ENCODE peak calls at places on chromosomes 4 and X, in nine cellular contexts. One of them, this sample, is unnamed.

GRCh38 chrX:44062842-44063241 is 89.7 kb upstream of the NDP start:
- DNase-seq in H9: no peak
- DNase-seq in activated T-cell treated with anti-CD3 and anti-CD28 coated beads for 1 hour: no peak
- DNase-seq in A172: peak
- DNase-seq in stimulated activated CD4-positive, alpha-beta T cell treated with anti-CD3 and anti-CD28 coated beads, TNF-alpha, amount 100 ng/mL, for 48 hours: no peak
- DNase-seq in psoas muscle: no peak
- DNase-seq in fibroblast of villous mesenchyme: no peak
- DNase-seq in AG09309: no peak
- DNase-seq in hepatic stellate cell: no peak
- DNase-seq in this sample: no peak

GRCh38 chr4:100754741-100755140 is 236.9 kb upstream of the EMCN start:
- DNase-seq in H9: no peak
- DNase-seq in activated T-cell treated with anti-CD3 and anti-CD28 coated beads for 1 hour: no peak
- DNase-seq in A172: no peak
- DNase-seq in stimulated activated CD4-positive, alpha-beta T cell treated with anti-CD3 and anti-CD28 coated beads, TNF-alpha, amount 100 ng/mL, for 48 hours: no peak
- DNase-seq in psoas muscle: no peak
- DNase-seq in fibroblast of villous mesenchyme: no peak
- DNase-seq in AG09309: no peak
- DNase-seq in hepatic stellate cell: no peak
- DNase-seq in this sample: no peak

GRCh38 chr4:84750260-84750955 is 167.5 kb downstream of the CDS1 start:
- DNase-seq in H9: no peak
- DNase-seq in activated T-cell treated with anti-CD3 and anti-CD28 coated beads for 1 hour: no peak
- DNase-seq in A172: peak
- DNase-seq in stimulated activated CD4-positive, alpha-beta T cell treated with anti-CD3 and anti-CD28 coated beads, TNF-alpha, amount 100 ng/mL, for 48 hours: no peak
- DNase-seq in psoas muscle: no peak
- DNase-seq in fibroblast of villous mesenchyme: peak
- DNase-seq in AG09309: peak
- DNase-seq in hepatic stellate cell: peak
- DNase-seq in this sample: no peak

GRCh38 chr4:184456337-184456736 is 18.0 kb downstream of the IRF2 start:
- DNase-seq in H9: no peak
- DNase-seq in activated T-cell treated with anti-CD3 and anti-CD28 coated beads for 1 hour: no peak
- DNase-seq in A172: no peak
- DNase-seq in stimulated activated CD4-positive, alpha-beta T cell treated with anti-CD3 and anti-CD28 coated beads, TNF-alpha, amount 100 ng/mL, for 48 hours: no peak
- DNase-seq in psoas muscle: no peak
- DNase-seq in fibroblast of villous mesenchyme: no peak
- DNase-seq in AG09309: no peak
- DNase-seq in hepatic stellate cell: no peak
- DNase-seq in this sample: no peak

GRCh38 chr4:147965056-147965455 is 233.2 kb downstream of the ARHGAP10 start:
- DNase-seq in H9: no peak
- DNase-seq in activated T-cell treated with anti-CD3 and anti-CD28 coated beads for 1 hour: no peak
- DNase-seq in A172: no peak
- DNase-seq in stimulated activated CD4-positive, alpha-beta T cell treated with anti-CD3 and anti-CD28 coated beads, TNF-alpha, amount 100 ng/mL, for 48 hours: no peak
- DNase-seq in psoas muscle: no peak
- DNase-seq in fibroblast of villous mesenchyme: no peak
- DNase-seq in AG09309: no peak
- DNase-seq in hepatic stellate cell: no peak
- DNase-seq in this sample: no peak

GRCh38 chr4:104677122-104677521 is 182.4 kb upstream of the CXXC4 start:
- DNase-seq in H9: peak
- DNase-seq in activated T-cell treated with anti-CD3 and anti-CD28 coated beads for 1 hour: no peak
- DNase-seq in A172: no peak
- DNase-seq in stimulated activated CD4-positive, alpha-beta T cell treated with anti-CD3 and anti-CD28 coated beads, TNF-alpha, amount 100 ng/mL, for 48 hours: no peak
- DNase-seq in psoas muscle: no peak
- DNase-seq in fibroblast of villous mesenchyme: no peak
- DNase-seq in AG09309: no peak
- DNase-seq in hepatic stellate cell: no peak
- DNase-seq in this sample: no peak

GRCh38 chrX:33465137-33465536 is 253.8 kb upstream of the DMD start:
- DNase-seq in H9: no peak
- DNase-seq in activated T-cell treated with anti-CD3 and anti-CD28 coated beads for 1 hour: no peak
- DNase-seq in A172: no peak
- DNase-seq in stimulated activated CD4-positive, alpha-beta T cell treated with anti-CD3 and anti-CD28 coated beads, TNF-alpha, amount 100 ng/mL, for 48 hours: no peak
- DNase-seq in psoas muscle: no peak
- DNase-seq in fibroblast of villous mesenchyme: no peak
- DNase-seq in AG09309: no peak
- DNase-seq in hepatic stellate cell: no peak
- DNase-seq in this sample: no peak

GRCh38 chrX:49053223-49054072 is 5.4 kb upstream of the CCDC120 start:
- DNase-seq in H9: peak
- DNase-seq in activated T-cell treated with anti-CD3 and anti-CD28 coated beads for 1 hour: peak
- DNase-seq in A172: no peak
- DNase-seq in stimulated activated CD4-positive, alpha-beta T cell treated with anti-CD3 and anti-CD28 coated beads, TNF-alpha, amount 100 ng/mL, for 48 hours: peak
- DNase-seq in psoas muscle: peak
- DNase-seq in fibroblast of villous mesenchyme: peak
- DNase-seq in AG09309: no peak
- DNase-seq in hepatic stellate cell: peak
- DNase-seq in this sample: no peak

GRCh38 chr4:89757154-89757723 is 79.7 kb downstream of the SNCA start:
- DNase-seq in H9: no peak
- DNase-seq in activated T-cell treated with anti-CD3 and anti-CD28 coated beads for 1 hour: no peak
- DNase-seq in A172: no peak
- DNase-seq in stimulated activated CD4-positive, alpha-beta T cell treated with anti-CD3 and anti-CD28 coated beads, TNF-alpha, amount 100 ng/mL, for 48 hours: no peak
- DNase-seq in psoas muscle: no peak
- DNase-seq in fibroblast of villous mesenchyme: no peak
- DNase-seq in AG09309: no peak
- DNase-seq in hepatic stellate cell: no peak
- DNase-seq in this sample: no peak

GRCh38 chr4:86895692-86896488 is 3.7 kb upstream of the C4orf36 start:
- DNase-seq in H9: no peak
- DNase-seq in activated T-cell treated with anti-CD3 and anti-CD28 coated beads for 1 hour: no peak
- DNase-seq in A172: peak
- DNase-seq in stimulated activated CD4-positive, alpha-beta T cell treated with anti-CD3 and anti-CD28 coated beads, TNF-alpha, amount 100 ng/mL, for 48 hours: no peak
- DNase-seq in psoas muscle: no peak
- DNase-seq in fibroblast of villous mesenchyme: peak
- DNase-seq in AG09309: peak
- DNase-seq in hepatic stellate cell: peak
- DNase-seq in this sample: no peak

GRCh38 chrX:101460669-101461068 is 24.6 kb upstream of the ARMCX4 start:
- DNase-seq in H9: no peak
- DNase-seq in activated T-cell treated with anti-CD3 and anti-CD28 coated beads for 1 hour: no peak
- DNase-seq in A172: no peak
- DNase-seq in stimulated activated CD4-positive, alpha-beta T cell treated with anti-CD3 and anti-CD28 coated beads, TNF-alpha, amount 100 ng/mL, for 48 hours: no peak
- DNase-seq in psoas muscle: no peak
- DNase-seq in fibroblast of villous mesenchyme: peak
- DNase-seq in AG09309: no peak
- DNase-seq in hepatic stellate cell: no peak
- DNase-seq in this sample: no peak

GRCh38 chrX:56366901-56367300 is 134.7 kb downstream of the KLF8 start:
- DNase-seq in H9: peak
- DNase-seq in activated T-cell treated with anti-CD3 and anti-CD28 coated beads for 1 hour: no peak
- DNase-seq in A172: no peak
- DNase-seq in stimulated activated CD4-positive, alpha-beta T cell treated with anti-CD3 and anti-CD28 coated beads, TNF-alpha, amount 100 ng/mL, for 48 hours: no peak
- DNase-seq in psoas muscle: no peak
- DNase-seq in fibroblast of villous mesenchyme: no peak
- DNase-seq in AG09309: no peak
- DNase-seq in hepatic stellate cell: no peak
- DNase-seq in this sample: no peak

GRCh38 chr4:79574741-79575451 is 166.9 kb upstream of the GK2 start:
- DNase-seq in H9: no peak
- DNase-seq in activated T-cell treated with anti-CD3 and anti-CD28 coated beads for 1 hour: no peak
- DNase-seq in A172: no peak
- DNase-seq in stimulated activated CD4-positive, alpha-beta T cell treated with anti-CD3 and anti-CD28 coated beads, TNF-alpha, amount 100 ng/mL, for 48 hours: no peak
- DNase-seq in psoas muscle: no peak
- DNase-seq in fibroblast of villous mesenchyme: peak
- DNase-seq in AG09309: no peak
- DNase-seq in hepatic stellate cell: no peak
- DNase-seq in this sample: no peak

GRCh38 chrX:119693032-119693995 is at the start of gene SEPTIN6:
- DNase-seq in H9: peak
- DNase-seq in activated T-cell treated with anti-CD3 and anti-CD28 coated beads for 1 hour: peak
- DNase-seq in A172: peak
- DNase-seq in stimulated activated CD4-positive, alpha-beta T cell treated with anti-CD3 and anti-CD28 coated beads, TNF-alpha, amount 100 ng/mL, for 48 hours: peak
- DNase-seq in psoas muscle: peak
- DNase-seq in fibroblast of villous mesenchyme: peak
- DNase-seq in AG09309: no peak
- DNase-seq in hepatic stellate cell: peak
- DNase-seq in this sample: no peak

GRCh38 chr4:145055533-145056257 is 42.3 kb downstream of the ANAPC10 start:
- DNase-seq in H9: no peak
- DNase-seq in activated T-cell treated with anti-CD3 and anti-CD28 coated beads for 1 hour: no peak
- DNase-seq in A172: no peak
- DNase-seq in stimulated activated CD4-positive, alpha-beta T cell treated with anti-CD3 and anti-CD28 coated beads, TNF-alpha, amount 100 ng/mL, for 48 hours: no peak
- DNase-seq in psoas muscle: no peak
- DNase-seq in fibroblast of villous mesenchyme: no peak
- DNase-seq in AG09309: no peak
- DNase-seq in hepatic stellate cell: no peak
- DNase-seq in this sample: no peak

GRCh38 chrX:39149761-39150160 is 348.5 kb downstream of the MID1IP1 start:
- DNase-seq in H9: peak
- DNase-seq in activated T-cell treated with anti-CD3 and anti-CD28 coated beads for 1 hour: peak
- DNase-seq in A172: peak
- DNase-seq in stimulated activated CD4-positive, alpha-beta T cell treated with anti-CD3 and anti-CD28 coated beads, TNF-alpha, amount 100 ng/mL, for 48 hours: peak
- DNase-seq in psoas muscle: peak
- DNase-seq in fibroblast of villous mesenchyme: peak
- DNase-seq in AG09309: peak
- DNase-seq in hepatic stellate cell: peak
- DNase-seq in this sample: no peak

GRCh38 chrX:51496501-51497291 is at the start of gene NUDT11:
- DNase-seq in H9: peak
- DNase-seq in activated T-cell treated with anti-CD3 and anti-CD28 coated beads for 1 hour: peak
- DNase-seq in A172: no peak
- DNase-seq in stimulated activated CD4-positive, alpha-beta T cell treated with anti-CD3 and anti-CD28 coated beads, TNF-alpha, amount 100 ng/mL, for 48 hours: no peak
- DNase-seq in psoas muscle: peak
- DNase-seq in fibroblast of villous mesenchyme: peak
- DNase-seq in AG09309: no peak
- DNase-seq in hepatic stellate cell: peak
- DNase-seq in this sample: no peak

GRCh38 chrX:27619459-27619858 is 29.3 kb downstream of the DCAF8L2 start:
- DNase-seq in H9: no peak
- DNase-seq in activated T-cell treated with anti-CD3 and anti-CD28 coated beads for 1 hour: no peak
- DNase-seq in A172: peak
- DNase-seq in stimulated activated CD4-positive, alpha-beta T cell treated with anti-CD3 and anti-CD28 coated beads, TNF-alpha, amount 100 ng/mL, for 48 hours: no peak
- DNase-seq in psoas muscle: no peak
- DNase-seq in fibroblast of villous mesenchyme: no peak
- DNase-seq in AG09309: no peak
- DNase-seq in hepatic stellate cell: no peak
- DNase-seq in this sample: no peak

GRCh38 chrX:15376956-15377355 is 7.3 kb downstream of the VEGFD start:
- DNase-seq in H9: no peak
- DNase-seq in activated T-cell treated with anti-CD3 and anti-CD28 coated beads for 1 hour: no peak
- DNase-seq in A172: no peak
- DNase-seq in stimulated activated CD4-positive, alpha-beta T cell treated with anti-CD3 and anti-CD28 coated beads, TNF-alpha, amount 100 ng/mL, for 48 hours: no peak
- DNase-seq in psoas muscle: no peak
- DNase-seq in fibroblast of villous mesenchyme: peak
- DNase-seq in AG09309: no peak
- DNase-seq in hepatic stellate cell: no peak
- DNase-seq in this sample: no peak

GRCh38 chrX:78322863-78323262 is 4.5 kb downstream of the CYSLTR1 start:
- DNase-seq in H9: no peak
- DNase-seq in activated T-cell treated with anti-CD3 and anti-CD28 coated beads for 1 hour: no peak
- DNase-seq in A172: no peak
- DNase-seq in stimulated activated CD4-positive, alpha-beta T cell treated with anti-CD3 and anti-CD28 coated beads, TNF-alpha, amount 100 ng/mL, for 48 hours: no peak
- DNase-seq in psoas muscle: no peak
- DNase-seq in fibroblast of villous mesenchyme: no peak
- DNase-seq in AG09309: no peak
- DNase-seq in hepatic stellate cell: no peak
- DNase-seq in this sample: no peak